ENCODE peak calls at places on chromosomes 2 and 18, in nine cellular contexts. One of them, this sample, is unnamed.

GRCh38 chr2:168212866-168213265 is 34.5 kb downstream of the STK39 start:
- DNase-seq in naive thymus-derived CD4-positive, alpha-beta T cell: no peak
- DNase-seq in H7: no peak
- DNase-seq in AG04450: no peak
- DNase-seq in psoas muscle: no peak
- DNase-seq in NB4: no peak
- DNase-seq in dorsolateral prefrontal cortex: no peak
- DNase-seq in heart left ventricle: no peak
- DNase-seq in brain microvascular endothelial cell: no peak
- DNase-seq in this sample: no peak

GRCh38 chr2:169464508-169465386 is 14.5 kb upstream of the BBS5 start:
- DNase-seq in naive thymus-derived CD4-positive, alpha-beta T cell: no peak
- DNase-seq in H7: no peak
- DNase-seq in AG04450: no peak
- DNase-seq in psoas muscle: no peak
- DNase-seq in NB4: peak
- DNase-seq in dorsolateral prefrontal cortex: no peak
- DNase-seq in heart left ventricle: no peak
- DNase-seq in brain microvascular endothelial cell: no peak
- DNase-seq in this sample: no peak

GRCh38 chr2:47606172-47606571 is 176.8 kb upstream of the MSH6 start:
- DNase-seq in naive thymus-derived CD4-positive, alpha-beta T cell: no peak
- DNase-seq in H7: no peak
- DNase-seq in AG04450: no peak
- DNase-seq in psoas muscle: no peak
- DNase-seq in NB4: no peak
- DNase-seq in dorsolateral prefrontal cortex: no peak
- DNase-seq in heart left ventricle: no peak
- DNase-seq in brain microvascular endothelial cell: no peak
- DNase-seq in this sample: no peak

GRCh38 chr18:42011053-42011452 is 56.0 kb downstream of the PIK3C3 start:
- DNase-seq in naive thymus-derived CD4-positive, alpha-beta T cell: no peak
- DNase-seq in H7: no peak
- DNase-seq in AG04450: no peak
- DNase-seq in psoas muscle: no peak
- DNase-seq in NB4: no peak
- DNase-seq in dorsolateral prefrontal cortex: no peak
- DNase-seq in heart left ventricle: no peak
- DNase-seq in brain microvascular endothelial cell: no peak
- DNase-seq in this sample: no peak

GRCh38 chr2:313991-314390 is 26.1 kb upstream of the ALKAL2 start:
- DNase-seq in naive thymus-derived CD4-positive, alpha-beta T cell: no peak
- DNase-seq in H7: peak
- DNase-seq in AG04450: no peak
- DNase-seq in psoas muscle: no peak
- DNase-seq in NB4: no peak
- DNase-seq in dorsolateral prefrontal cortex: no peak
- DNase-seq in heart left ventricle: no peak
- DNase-seq in brain microvascular endothelial cell: no peak
- DNase-seq in this sample: no peak

GRCh38 chr2:28495551-28496284 is at the start of gene PLB1:
- DNase-seq in naive thymus-derived CD4-positive, alpha-beta T cell: no peak
- DNase-seq in H7: no peak
- DNase-seq in AG04450: no peak
- DNase-seq in psoas muscle: no peak
- DNase-seq in NB4: no peak
- DNase-seq in dorsolateral prefrontal cortex: no peak
- DNase-seq in heart left ventricle: no peak
- DNase-seq in brain microvascular endothelial cell: no peak
- DNase-seq in this sample: no peak

GRCh38 chr2:17749753-17750438 is 3.7 kb downstream of the SMC6 start:
- DNase-seq in naive thymus-derived CD4-positive, alpha-beta T cell: no peak
- DNase-seq in H7: no peak
- DNase-seq in AG04450: no peak
- DNase-seq in psoas muscle: no peak
- DNase-seq in NB4: no peak
- DNase-seq in dorsolateral prefrontal cortex: no peak
- DNase-seq in heart left ventricle: no peak
- DNase-seq in brain microvascular endothelial cell: no peak
- DNase-seq in this sample: no peak

GRCh38 chr2:44936715-44937687 is 4.5 kb upstream of the SIX3 start:
- DNase-seq in naive thymus-derived CD4-positive, alpha-beta T cell: no peak
- DNase-seq in H7: peak
- DNase-seq in AG04450: no peak
- DNase-seq in psoas muscle: no peak
- DNase-seq in NB4: peak
- DNase-seq in dorsolateral prefrontal cortex: no peak
- DNase-seq in heart left ventricle: no peak
- DNase-seq in brain microvascular endothelial cell: no peak
- DNase-seq in this sample: no peak

DNA sequence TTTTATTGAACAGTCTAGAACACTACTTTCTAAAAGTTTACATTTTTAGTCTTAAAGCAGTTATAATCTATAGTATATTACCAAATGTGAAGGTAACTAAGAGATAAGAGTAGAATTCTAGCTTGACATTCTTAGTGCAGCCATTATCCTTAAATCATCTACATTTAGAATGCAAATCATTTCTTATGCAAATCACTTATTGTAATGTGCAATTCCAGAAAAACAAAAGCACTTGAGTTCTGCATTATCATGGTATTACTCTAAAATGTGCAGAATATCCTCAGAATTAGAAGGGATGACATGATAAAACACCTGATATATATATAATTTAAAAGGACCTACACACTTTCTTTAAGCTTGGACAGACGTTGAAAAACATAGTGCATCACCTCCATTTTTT is 707 bp upstream of the LRRTM4 start:
- DNase-seq in naive thymus-derived CD4-positive, alpha-beta T cell: no peak
- DNase-seq in H7: no peak
- DNase-seq in AG04450: no peak
- DNase-seq in psoas muscle: no peak
- DNase-seq in NB4: no peak
- DNase-seq in dorsolateral prefrontal cortex: no peak
- DNase-seq in heart left ventricle: no peak
- DNase-seq in brain microvascular endothelial cell: no peak
- DNase-seq in this sample: no peak
- H3K4me3 ChIP-seq in naive thymus-derived CD4-positive, alpha-beta T cell: no peak
- H3K4me3 ChIP-seq in H7: no peak
- H3K4me3 ChIP-seq in AG04450: no peak
- H3K4me3 ChIP-seq in psoas muscle: no peak
- H3K4me3 ChIP-seq in NB4: no peak
- H3K4me3 ChIP-seq in dorsolateral prefrontal cortex: no peak
- H3K4me3 ChIP-seq in heart left ventricle: no peak
- H3K4me3 ChIP-seq in brain microvascular endothelial cell: no peak
- H3K4me3 ChIP-seq in this sample: no peak

DNA sequence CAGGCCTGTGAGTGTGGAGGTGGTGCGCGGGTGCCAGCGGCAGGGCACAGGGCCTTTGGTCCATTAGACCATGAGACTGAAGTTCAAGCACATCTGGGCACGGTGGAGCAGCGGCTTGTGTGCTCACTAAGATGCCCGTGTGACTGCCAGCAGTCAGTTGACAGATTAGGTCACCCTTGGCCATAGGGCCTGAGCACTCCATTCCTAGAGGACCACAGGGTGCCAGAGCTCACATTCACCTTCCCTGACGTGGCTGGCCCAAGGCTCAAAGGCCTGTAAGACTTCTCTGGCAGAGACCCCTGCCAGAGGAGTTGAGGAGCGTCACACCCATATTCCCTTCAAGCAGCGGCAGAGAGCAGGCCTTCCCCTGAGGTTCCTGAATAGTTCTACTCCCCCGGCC is 650 bp downstream of the LHCGR start:
- DNase-seq in naive thymus-derived CD4-positive, alpha-beta T cell: no peak
- DNase-seq in H7: peak
- DNase-seq in AG04450: no peak
- DNase-seq in psoas muscle: peak
- DNase-seq in NB4: no peak
- DNase-seq in dorsolateral prefrontal cortex: no peak
- DNase-seq in heart left ventricle: no peak
- DNase-seq in brain microvascular endothelial cell: no peak
- DNase-seq in this sample: no peak
- H3K4me3 ChIP-seq in naive thymus-derived CD4-positive, alpha-beta T cell: no peak
- H3K4me3 ChIP-seq in H7: peak
- H3K4me3 ChIP-seq in AG04450: peak
- H3K4me3 ChIP-seq in psoas muscle: no peak
- H3K4me3 ChIP-seq in NB4: no peak
- H3K4me3 ChIP-seq in dorsolateral prefrontal cortex: peak
- H3K4me3 ChIP-seq in heart left ventricle: no peak
- H3K4me3 ChIP-seq in brain microvascular endothelial cell: no peak
- H3K4me3 ChIP-seq in this sample: no peak

GRCh38 chr2:238106339-238106697 is 6.2 kb downstream of the ESPNL start:
- DNase-seq in naive thymus-derived CD4-positive, alpha-beta T cell: no peak
- DNase-seq in H7: peak
- DNase-seq in AG04450: no peak
- DNase-seq in psoas muscle: no peak
- DNase-seq in NB4: no peak
- DNase-seq in dorsolateral prefrontal cortex: no peak
- DNase-seq in heart left ventricle: peak
- DNase-seq in brain microvascular endothelial cell: no peak
- DNase-seq in this sample: no peak

GRCh38 chr2:238105506-238106338 is 5.6 kb downstream of the ESPNL start:
- DNase-seq in naive thymus-derived CD4-positive, alpha-beta T cell: no peak
- DNase-seq in H7: peak
- DNase-seq in AG04450: no peak
- DNase-seq in psoas muscle: peak
- DNase-seq in NB4: no peak
- DNase-seq in dorsolateral prefrontal cortex: no peak
- DNase-seq in heart left ventricle: peak
- DNase-seq in brain microvascular endothelial cell: no peak
- DNase-seq in this sample: no peak

GRCh38 chr2:238106698-238107524 is 6.8 kb downstream of the ESPNL start:
- DNase-seq in naive thymus-derived CD4-positive, alpha-beta T cell: no peak
- DNase-seq in H7: peak
- DNase-seq in AG04450: no peak
- DNase-seq in psoas muscle: peak
- DNase-seq in NB4: peak
- DNase-seq in dorsolateral prefrontal cortex: no peak
- DNase-seq in heart left ventricle: peak
- DNase-seq in brain microvascular endothelial cell: no peak
- DNase-seq in this sample: no peak

GRCh38 chr2:238107525-238108422 is 7.6 kb downstream of the ESPNL start:
- DNase-seq in naive thymus-derived CD4-positive, alpha-beta T cell: no peak
- DNase-seq in H7: peak
- DNase-seq in AG04450: no peak
- DNase-seq in psoas muscle: peak
- DNase-seq in NB4: peak
- DNase-seq in dorsolateral prefrontal cortex: no peak
- DNase-seq in heart left ventricle: peak
- DNase-seq in brain microvascular endothelial cell: no peak
- DNase-seq in this sample: no peak

DNA sequence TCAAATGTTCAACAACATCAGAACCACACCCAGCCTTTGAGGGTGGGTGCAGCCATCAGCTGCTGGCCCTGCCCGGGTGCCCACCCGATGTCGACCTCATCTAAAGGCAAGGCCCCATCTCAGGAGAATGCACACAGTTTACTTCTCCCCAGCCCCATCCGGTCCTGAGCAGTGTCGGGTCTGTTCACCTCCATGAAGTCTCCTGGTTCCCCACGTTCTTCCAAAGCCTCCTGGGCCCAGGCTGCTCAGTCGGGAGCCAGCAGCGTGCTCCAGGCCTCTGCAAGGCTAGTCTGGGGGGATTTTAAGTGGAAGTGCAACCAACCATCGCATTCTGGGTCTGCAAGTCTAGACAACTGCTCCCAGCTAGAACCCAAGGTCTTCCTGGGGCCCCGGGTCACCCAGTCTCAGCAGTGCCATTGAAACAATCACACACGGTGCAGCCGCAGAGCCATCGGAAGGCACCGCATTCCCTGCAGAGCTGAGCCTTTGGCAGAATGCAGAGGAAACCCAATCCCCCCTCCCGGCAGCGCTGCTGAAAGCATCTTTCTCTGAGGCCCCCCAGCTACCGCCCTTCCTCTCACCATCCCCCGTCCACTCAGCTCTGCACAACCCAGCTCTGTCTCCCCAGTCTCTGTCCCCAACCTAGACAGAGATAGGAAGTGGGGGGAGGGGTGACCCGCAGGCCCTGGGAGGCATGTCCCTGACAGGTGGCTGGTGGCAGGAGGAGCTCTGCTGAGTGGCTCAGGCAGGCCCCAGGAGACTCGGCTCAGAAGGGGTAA is 8.5 kb downstream of the ESPNL start:
- DNase-seq in naive thymus-derived CD4-positive, alpha-beta T cell: no peak
- DNase-seq in H7: peak
- DNase-seq in AG04450: no peak
- DNase-seq in psoas muscle: peak
- DNase-seq in NB4: peak
- DNase-seq in dorsolateral prefrontal cortex: no peak
- DNase-seq in heart left ventricle: peak
- DNase-seq in brain microvascular endothelial cell: no peak
- DNase-seq in this sample: no peak
- H3K4me3 ChIP-seq in naive thymus-derived CD4-positive, alpha-beta T cell: no peak
- H3K4me3 ChIP-seq in H7: no peak
- H3K4me3 ChIP-seq in AG04450: no peak
- H3K4me3 ChIP-seq in psoas muscle: no peak
- H3K4me3 ChIP-seq in NB4: no peak
- H3K4me3 ChIP-seq in dorsolateral prefrontal cortex: no peak
- H3K4me3 ChIP-seq in heart left ventricle: no peak
- H3K4me3 ChIP-seq in brain microvascular endothelial cell: no peak
- H3K4me3 ChIP-seq in this sample: no peak

GRCh38 chr18:63346031-63346430 is 21.0 kb downstream of the KDSR start:
- DNase-seq in naive thymus-derived CD4-positive, alpha-beta T cell: no peak
- DNase-seq in H7: no peak
- DNase-seq in AG04450: no peak
- DNase-seq in psoas muscle: no peak
- DNase-seq in NB4: no peak
- DNase-seq in dorsolateral prefrontal cortex: peak
- DNase-seq in heart left ventricle: peak
- DNase-seq in brain microvascular endothelial cell: no peak
- DNase-seq in this sample: no peak

GRCh38 chr18:63350230-63350629 is 16.8 kb downstream of the KDSR start:
- DNase-seq in naive thymus-derived CD4-positive, alpha-beta T cell: no peak
- DNase-seq in H7: no peak
- DNase-seq in AG04450: no peak
- DNase-seq in psoas muscle: no peak
- DNase-seq in NB4: no peak
- DNase-seq in dorsolateral prefrontal cortex: no peak
- DNase-seq in heart left ventricle: no peak
- DNase-seq in brain microvascular endothelial cell: no peak
- DNase-seq in this sample: no peak

GRCh38 chr18:63344918-63345317 is 22.1 kb downstream of the KDSR start:
- DNase-seq in naive thymus-derived CD4-positive, alpha-beta T cell: no peak
- DNase-seq in H7: no peak
- DNase-seq in AG04450: no peak
- DNase-seq in psoas muscle: no peak
- DNase-seq in NB4: no peak
- DNase-seq in dorsolateral prefrontal cortex: no peak
- DNase-seq in heart left ventricle: no peak
- DNase-seq in brain microvascular endothelial cell: no peak
- DNase-seq in this sample: no peak

GRCh38 chr18:63346471-63347183 is 20.4 kb downstream of the KDSR start:
- DNase-seq in naive thymus-derived CD4-positive, alpha-beta T cell: no peak
- DNase-seq in H7: no peak
- DNase-seq in AG04450: no peak
- DNase-seq in psoas muscle: no peak
- DNase-seq in NB4: no peak
- DNase-seq in dorsolateral prefrontal cortex: no peak
- DNase-seq in heart left ventricle: no peak
- DNase-seq in brain microvascular endothelial cell: no peak
- DNase-seq in this sample: no peak

DNA sequence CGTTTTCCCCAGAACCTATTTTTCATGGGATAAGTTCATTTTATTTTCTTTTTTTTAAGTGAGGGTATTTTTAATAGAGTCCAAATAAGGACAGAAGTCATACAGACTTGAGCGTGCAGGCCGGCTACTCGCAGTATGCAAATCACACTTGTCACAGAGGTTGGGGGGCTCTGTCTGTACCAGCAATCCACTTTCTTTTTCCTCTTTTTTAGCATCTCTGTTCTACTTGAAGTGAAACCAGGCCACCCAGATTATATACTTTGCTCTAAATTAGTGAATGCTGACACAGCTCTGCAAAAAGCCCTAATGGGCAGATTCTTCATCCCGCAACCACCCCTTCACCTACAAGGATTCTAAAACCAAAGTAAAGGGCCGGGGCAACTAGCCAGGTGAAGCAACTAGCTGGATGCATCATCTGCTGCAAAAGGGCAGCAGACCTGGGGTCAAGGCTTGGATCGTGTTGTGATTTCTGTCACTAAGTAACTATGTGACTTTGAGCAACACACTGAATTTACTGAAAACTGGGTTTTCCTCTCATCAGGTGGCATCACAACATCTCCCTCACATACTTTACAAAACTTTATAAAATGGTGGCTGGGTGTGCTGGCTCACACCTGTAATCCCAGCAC is 18.4 kb downstream of the KDSR start:
- DNase-seq in naive thymus-derived CD4-positive, alpha-beta T cell: no peak
- DNase-seq in H7: no peak
- DNase-seq in AG04450: no peak
- DNase-seq in psoas muscle: no peak
- DNase-seq in NB4: no peak
- DNase-seq in dorsolateral prefrontal cortex: no peak
- DNase-seq in heart left ventricle: no peak
- DNase-seq in brain microvascular endothelial cell: no peak
- DNase-seq in this sample: no peak
- H3K4me3 ChIP-seq in naive thymus-derived CD4-positive, alpha-beta T cell: no peak
- H3K4me3 ChIP-seq in H7: no peak
- H3K4me3 ChIP-seq in AG04450: no peak
- H3K4me3 ChIP-seq in psoas muscle: no peak
- H3K4me3 ChIP-seq in NB4: no peak
- H3K4me3 ChIP-seq in dorsolateral prefrontal cortex: no peak
- H3K4me3 ChIP-seq in heart left ventricle: no peak
- H3K4me3 ChIP-seq in brain microvascular endothelial cell: no peak
- H3K4me3 ChIP-seq in this sample: no peak

This sample was measured in BJ.